ENCODE peak calls at places on chromosomes 13 and 19, in five cellular contexts. V is AG10803, Z is AG04450, Y is ascending aorta, M is tibial artery. C is an unnamed sample.

GRCh38 chr13:71303144-71303543 is 563.9 kb downstream of the DACH1 start:
- DNase-seq in V (no peak), Z (no peak), Y (no peak), M (no peak), C (no peak)

GRCh38 chr13:98144501-98145350 is 1.8 kb downstream of the FARP1 start:
- DNase-seq in V (peak), Z (peak), Y (no peak), M (no peak), C (no peak)

GRCh38 chr19:1001538-1002166 is 1.4 kb downstream of the GRIN3B start:
- DNase-seq in V (no peak), Z (no peak), Y (no peak), M (no peak), C (peak)

GRCh38 chr13:51444922-51445321 is 7.9 kb downstream of the INTS6 start:
- DNase-seq in V (peak), Z (no peak), Y (no peak), M (no peak), C (no peak)

GRCh38 chr13:113969973-113970611 is 3.8 kb downstream of the C13orf46 start:
- DNase-seq in V (no peak), Z (no peak), Y (no peak), M (peak), C (no peak)

GRCh38 chr13:83221256-83221655 is 661.0 kb downstream of the SLITRK1 start:
- DNase-seq in V (no peak), Z (no peak), Y (no peak), M (no peak), C (no peak)

GRCh38 chr19:42366676-42367075 is 23.4 kb downstream of the CNFN start:
- DNase-seq in V (no peak), Z (no peak), Y (no peak), M (no peak), C (no peak)

GRCh38 chr13:39259371-39259770 is 221.1 kb downstream of the NHLRC3 start:
- DNase-seq in V (no peak), Z (no peak), Y (no peak), M (no peak), C (no peak)

GRCh38 chr13:72507394-72508199 is 219.8 kb downstream of the MZT1 start:
- DNase-seq in V (no peak), Z (no peak), Y (no peak), M (no peak), C (no peak)

GRCh38 chr19:5048727-5049553 is 80.0 kb downstream of the KDM4B start:
- DNase-seq in V (peak), Z (no peak), Y (peak), M (peak), C (no peak)

GRCh38 chr13:109152311-109152820 is 523.0 kb downstream of the MYO16 start:
- DNase-seq in V (no peak), Z (no peak), Y (no peak), M (no peak), C (no peak)

GRCh38 chr19:18107235-18108083 is 9.9 kb downstream of the MAST3 start:
- DNase-seq in V (no peak), Z (no peak), Y (no peak), M (no peak), C (no peak)

GRCh38 chr19:38692458-38693379 is 45.3 kb downstream of the ACTN4 start:
- DNase-seq in V (no peak), Z (no peak), Y (no peak), M (no peak), C (no peak)

GRCh38 chr19:7865262-7865911 is 8.8 kb downstream of the PRR36 start:
- DNase-seq in V (no peak), Z (no peak), Y (no peak), M (no peak), C (no peak)

GRCh38 chr19:12521996-12522395 is 29.3 kb downstream of the ZNF564 start:
- DNase-seq in V (no peak), Z (no peak), Y (no peak), M (no peak), C (no peak)

GRCh38 chr13:41496420-41497234 is 39.3 kb downstream of the RGCC start:
- DNase-seq in V (peak), Z (peak), Y (no peak), M (no peak), C (no peak)

GRCh38 chr13:22662771-22663170 is 518.0 kb upstream of the SGCG start:
- DNase-seq in V (no peak), Z (no peak), Y (no peak), M (no peak), C (no peak)

GRCh38 chr19:18167975-18168645 is 5.5 kb upstream of the IFI30 start:
- DNase-seq in V (no peak), Z (no peak), Y (no peak), M (no peak), C (no peak)

GRCh38 chr13:27796544-27797227 is 4.4 kb downstream of the GSX1 start:
- DNase-seq in V (no peak), Z (no peak), Y (no peak), M (peak), C (no peak)

GRCh38 chr13:109874921-109875454 is 88.6 kb upstream of the IRS2 start:
- DNase-seq in V (peak), Z (no peak), Y (no peak), M (no peak), C (no peak)

GRCh38 chr19:49020931-49021895 is 2.9 kb downstream of the CGB3 start:
- DNase-seq in V (peak), Z (no peak), Y (no peak), M (no peak), C (no peak)

GRCh38 chr13:48750588-48751383 is 97.1 kb downstream of the CYSLTR2 start:
- DNase-seq in V (peak), Z (no peak), Y (no peak), M (peak), C (no peak)

GRCh38 chr13:27183561-27184147 is 12.0 kb upstream of the USP12 start:
- DNase-seq in V (peak), Z (no peak), Y (no peak), M (no peak), C (no peak)

GRCh38 chr13:107665926-107666458 is 549.3 kb downstream of the LIG4 start:
- DNase-seq in V (no peak), Z (no peak), Y (no peak), M (no peak), C (no peak)

GRCh38 chr13:26693749-26694463 is 66.7 kb downstream of the GPR12 start:
- DNase-seq in V (no peak), Z (no peak), Y (no peak), M (no peak), C (no peak)

GRCh38 chr19:18051887-18052286 is 34.8 kb downstream of the IL12RB1 start:
- DNase-seq in V (no peak), Z (no peak), Y (no peak), M (peak), C (no peak)

GRCh38 chr19:51811344-51811743 is 16.4 kb downstream of the FPR3 start:
- DNase-seq in V (no peak), Z (no peak), Y (peak), M (peak), C (no peak)

GRCh38 chr13:77443511-77443910 is 92.0 kb upstream of the SCEL start:
- DNase-seq in V (no peak), Z (no peak), Y (no peak), M (no peak), C (no peak)

GRCh38 chr19:35901854-35902661 is at the start of gene HCST:
- DNase-seq in V (peak), Z (no peak), Y (no peak), M (no peak), C (no peak)

GRCh38 chr13:40668335-40668734 is 1.9 kb upstream of the FOXO1 start:
- DNase-seq in V (no peak), Z (no peak), Y (no peak), M (peak), C (no peak)

GRCh38 chr13:30880151-30880551 is 25.9 kb upstream of the MEDAG start:
- DNase-seq in V (peak), Z (no peak), Y (no peak), M (no peak), C (no peak)
- TF ChIP-seq CTCF in V (no peak), Z (no peak), Y (no peak), M (no peak), C (no peak)

GRCh38 chr19:6717036-6717435 is 3.4 kb downstream of the C3 start:
- DNase-seq in V (no peak), Z (no peak), Y (no peak), M (no peak), C (no peak)
- TF ChIP-seq CTCF in V (no peak), Z (no peak), Y (no peak), M (no peak), C (peak)

DNA sequence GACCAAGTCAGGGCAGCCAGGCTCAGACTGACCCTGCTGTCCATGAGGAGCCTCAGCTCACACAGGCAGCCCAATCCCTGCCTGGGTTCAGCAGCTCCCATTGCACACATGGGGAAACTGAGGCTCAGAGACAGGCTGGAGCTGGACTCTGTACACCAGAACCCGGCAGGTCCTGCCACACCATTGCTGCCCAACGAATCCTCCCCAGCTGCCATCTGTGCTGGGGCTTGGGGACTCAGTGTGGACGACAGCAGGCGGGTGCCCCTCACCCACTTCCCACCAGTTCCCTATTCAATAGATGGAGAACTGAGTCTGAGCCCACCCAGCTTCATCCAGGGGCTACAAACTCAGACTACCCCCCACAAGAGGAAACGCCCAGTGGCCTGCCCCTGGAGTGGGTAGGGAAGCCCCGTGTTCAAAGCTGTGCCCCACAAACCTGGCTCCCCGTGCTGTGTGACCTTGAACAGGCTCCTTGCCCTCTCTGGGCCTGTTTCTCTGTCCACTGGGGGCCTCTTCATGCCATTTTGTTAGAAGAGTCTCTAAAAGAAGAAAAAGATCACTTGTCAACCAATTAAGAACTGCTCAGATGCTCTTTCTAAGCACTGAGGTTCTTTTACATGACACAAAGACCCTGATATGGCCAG is 50.8 kb downstream of the AP1M1 start:
- DNase-seq in V (no peak), Z (no peak), Y (no peak), M (no peak), C (no peak)
- TF ChIP-seq CTCF in V (no peak), Z (no peak), Y (no peak), M (no peak), C (no peak)

GRCh38 chr13:53201454-53202225 is 173.0 kb downstream of the OLFM4 start:
- DNase-seq in V (no peak), Z (no peak), Y (no peak), M (no peak), C (peak)

GRCh38 chr13:53204598-53204997 is 176.0 kb downstream of the OLFM4 start:
- DNase-seq in V (no peak), Z (no peak), Y (no peak), M (no peak), C (no peak)

GRCh38 chr13:53200498-53201453 is 172.2 kb downstream of the OLFM4 start:
- DNase-seq in V (peak), Z (no peak), Y (no peak), M (no peak), C (peak)

GRCh38 chr13:53206455-53206854 is 177.8 kb downstream of the OLFM4 start:
- DNase-seq in V (no peak), Z (no peak), Y (no peak), M (no peak), C (no peak)
- TF ChIP-seq CTCF in V (peak), Z (peak), Y (no peak), M (no peak), C (peak)

GRCh38 chr19:50313812-50314536 is 15.2 kb downstream of the KCNC3 start:
- DNase-seq in V (no peak), Z (no peak), Y (no peak), M (no peak), C (no peak)
- TF ChIP-seq CTCF in V (no peak), Z (no peak), Y (no peak), M (no peak), C (peak)

GRCh38 chr19:31520633-31521032 is 171.4 kb upstream of the TSHZ3 start:
- DNase-seq in V (no peak), Z (no peak), Y (no peak), M (no peak), C (no peak)
- TF ChIP-seq CTCF in V (no peak), Z (no peak), Y (no peak), M (no peak), C (no peak)

GRCh38 chr13:50215389-50215788 is 200.1 kb downstream of the KCNRG start:
- DNase-seq in V (peak), Z (no peak), Y (no peak), M (no peak), C (no peak)
- TF ChIP-seq CTCF in V (no peak), Z (no peak), Y (no peak), M (no peak), C (no peak)

GRCh38 chr19:15025237-15025636 is 24.0 kb upstream of the CASP14 start:
- DNase-seq in V (no peak), Z (no peak), Y (no peak), M (no peak), C (no peak)

GRCh38 chr19:15021286-15022007 is 27.8 kb upstream of the CASP14 start:
- DNase-seq in V (no peak), Z (no peak), Y (no peak), M (no peak), C (no peak)

GRCh38 chr19:15028490-15028889 is 20.8 kb upstream of the CASP14 start:
- DNase-seq in V (no peak), Z (no peak), Y (no peak), M (no peak), C (no peak)

GRCh38 chr19:15022752-15023151 is 26.5 kb upstream of the CASP14 start:
- DNase-seq in V (no peak), Z (no peak), Y (no peak), M (no peak), C (no peak)
- TF ChIP-seq CTCF in V (no peak), Z (no peak), Y (no peak), M (no peak), C (no peak)

GRCh38 chr19:3276341-3276799 is 51.9 kb downstream of the CELF5 start:
- DNase-seq in V (no peak), Z (no peak), Y (no peak), M (no peak), C (peak)

GRCh38 chr19:3275068-3275582 is 50.7 kb downstream of the CELF5 start:
- DNase-seq in V (no peak), Z (no peak), Y (no peak), M (no peak), C (peak)

GRCh38 chr19:3277649-3278048 is 53.2 kb downstream of the CELF5 start:
- DNase-seq in V (no peak), Z (no peak), Y (no peak), M (no peak), C (no peak)

GRCh38 chr19:3274245-3275067 is 50.0 kb downstream of the CELF5 start:
- DNase-seq in V (no peak), Z (no peak), Y (no peak), M (no peak), C (no peak)

GRCh38 chr19:3275583-3276340 is 51.3 kb downstream of the CELF5 start:
- DNase-seq in V (peak), Z (peak), Y (no peak), M (no peak), C (peak)
- TF ChIP-seq CTCF in V (no peak), Z (no peak), Y (no peak), M (no peak), C (peak)

C was measured in progenitor cell of endocrine pancreas.